ENCODE peak calls at places on chromosomes 3 and 15, in five cellular contexts. T is NK-92 treated with Interleukin-12 subunit alpha and Interleukin-12 subunit beta, amount 100 ng/mL, for 24 hours; Z is iris pigment epithelial cell; P is fibroblast of mammary gland; J is sigmoid colon. Y is an unnamed sample.

GRCh38 chr15:92205255-92205739 is 188.4 kb upstream of the ST8SIA2 start:
- DNase-seq in J (no peak), T (no peak), P (no peak), Z (no peak), Y (no peak)

GRCh38 chr15:92958105-92958504 is 58.0 kb downstream of the CHD2 start:
- DNase-seq in T (no peak), Z (peak), J (no peak), P (peak), Y (no peak)

GRCh38 chr3:178536271-178537079 is at the start of gene KCNMB2:
- DNase-seq in Z (no peak), T (no peak), P (peak), J (no peak), Y (no peak)

GRCh38 chr3:48199117-48199516 is 10.9 kb upstream of the CDC25A start:
- DNase-seq in P (no peak), T (no peak), Z (no peak), J (no peak), Y (peak)

GRCh38 chr15:78840661-78841060 is 29.4 kb upstream of the ADAMTS7 start:
- DNase-seq in P (peak), T (no peak), Z (peak), J (no peak), Y (no peak)

GRCh38 chr3:31952205-31952604 is 28.9 kb downstream of the OSBPL10 start:
- DNase-seq in J (no peak), T (no peak), Z (no peak), P (no peak), Y (no peak)

GRCh38 chr3:59608356-59608755 is 558.5 kb upstream of the CFAP20DC start:
- DNase-seq in P (no peak), Z (no peak), J (no peak), T (no peak), Y (no peak)

GRCh38 chr3:76198086-76198485 is 412.7 kb upstream of the ZNF717 start:
- DNase-seq in T (no peak), J (no peak), P (no peak), Z (no peak), Y (no peak)

GRCh38 chr3:122427857-122428471 is 12.1 kb upstream of the WDR5B start:
- DNase-seq in T (no peak), J (no peak), Z (peak), P (no peak), Y (no peak)

GRCh38 chr3:113531826-113532697 is at the start of gene SIDT1:
- DNase-seq in T (peak), P (no peak), Z (peak), J (no peak), Y (no peak)

GRCh38 chr3:193850084-193850619 is 257.1 kb downstream of the OPA1 start:
- DNase-seq in Z (no peak), P (no peak), J (no peak), T (no peak), Y (no peak)

GRCh38 chr3:127637546-127637945 is 8.6 kb downstream of the PODXL2 start:
- DNase-seq in Z (no peak), T (peak), P (no peak), J (peak), Y (no peak)

GRCh38 chr3:147395975-147396708 is 10.2 kb downstream of the ZIC4 start:
- DNase-seq in J (no peak), Z (no peak), T (no peak), P (no peak), Y (no peak)

GRCh38 chr15:91908401-91908800 is 54.9 kb downstream of the SLCO3A1 start:
- DNase-seq in J (no peak), Z (peak), P (peak), T (no peak), Y (no peak)

GRCh38 chr15:101534376-101534970 is 45.0 kb upstream of the PCSK6 start:
- DNase-seq in T (no peak), Z (no peak), J (peak), P (no peak), Y (no peak)

GRCh38 chr3:186530415-186530814 is 13.8 kb downstream of the CRYGS start:
- DNase-seq in Z (no peak), J (no peak), T (no peak), P (no peak), Y (no peak)